ENCODE peak calls at places on chromosomes 6 and 20, in four cellular contexts. I is breast epithelium, K is upper lobe of left lung, U is adrenal gland. C is an unnamed sample. For H3K27me3, the result is how much of the 10 kb centered on the place peaks cover.

GRCh38 chr6:169495601-169496000 is 206.2 kb downstream of the WDR27 start:
- DNase-seq in I (no peak), K (no peak), U (no peak), C (no peak)

GRCh38 chr6:119129968-119130484 is 51.6 kb upstream of the FAM184A start:
- DNase-seq in I (no peak), K (no peak), U (no peak), C (no peak)

GRCh38 chr6:72740135-72740534 is 118.3 kb downstream of the KCNQ5 start:
- DNase-seq in I (no peak), K (no peak), U (no peak), C (no peak)

GRCh38 chr6:111625511-111626331 is 20.0 kb upstream of the TRAF3IP2 start:
- DNase-seq in I (no peak), K (no peak), U (no peak), C (no peak)

GRCh38 chr20:29763821-29764511 is 1493.5 kb upstream of the DEFB115 start:
- DNase-seq in I (no peak), K (no peak), U (no peak), C (no peak)

GRCh38 chr6:38968702-38969149 is 79.9 kb upstream of the GLP1R start:
- DNase-seq in I (no peak), K (no peak), U (no peak), C (no peak)

GRCh38 chr20:51542033-51542893 is at the start of gene NFATC2:
- DNase-seq in I (no peak), K (peak), U (peak), C (no peak)

GRCh38 chr20:44832724-44833123 is 22.4 kb upstream of the RIMS4 start:
- DNase-seq in I (no peak), K (no peak), U (no peak), C (no peak)

GRCh38 chr6:149028767-149029405 is 282.1 kb downstream of the UST start:
- DNase-seq in I (no peak), K (peak), U (peak), C (no peak)

GRCh38 chr6:40308533-40309306 is 278.4 kb downstream of the LRFN2 start:
- DNase-seq in I (no peak), K (peak), U (peak), C (no peak)

GRCh38 chr20:3163099-3164042 is 3.7 kb upstream of the FASTKD5 start:
- DNase-seq in I (no peak), K (no peak), U (no peak), C (no peak)

GRCh38 chr6:55875420-55875819 is at the start of gene BMP5:
- DNase-seq in I (no peak), K (no peak), U (no peak), C (no peak)

GRCh38 chr6:126811307-126811706 is 307.2 kb upstream of the RSPO3 start:
- DNase-seq in I (no peak), K (no peak), U (no peak), C (no peak)

GRCh38 chr20:17624070-17624469 is 54.2 kb downstream of the DSTN start:
- DNase-seq in I (no peak), K (no peak), U (peak), C (no peak)

GRCh38 chr6:34240329-34241248 is 3.9 kb downstream of the HMGA1 start:
- DNase-seq in I (no peak), K (no peak), U (no peak), C (no peak)

GRCh38 chr6:87941556-87942358 is 105.9 kb upstream of the SPACA1 start:
- DNase-seq in I (no peak), K (no peak), U (no peak), C (no peak)

GRCh38 chr6:121260651-121261102 is 73.6 kb downstream of the TBC1D32 start:
- DNase-seq in I (no peak), K (no peak), U (no peak), C (no peak)

GRCh38 chr6:36180126-36180525 is 16.4 kb upstream of the BRPF3 start:
- DNase-seq in I (no peak), K (no peak), U (no peak), C (no peak)

GRCh38 chr6:143718463-143718862 is 40.7 kb downstream of the PHACTR2 start:
- DNase-seq in I (no peak), K (no peak), U (no peak), C (no peak)

GRCh38 chr20:50048420-50049166 is 64.4 kb downstream of the UBE2V1 start:
- DNase-seq in I (peak), K (peak), U (no peak), C (no peak)

GRCh38 chr6:56977192-56977591 is 22.3 kb downstream of the BEND6 start:
- DNase-seq in I (no peak), K (no peak), U (no peak), C (no peak)

GRCh38 chr20:35529552-35529951 is at the start of gene C20orf173:
- DNase-seq in I (no peak), K (no peak), U (no peak), C (no peak)

GRCh38 chr6:24330137-24330732 is 27.6 kb downstream of the DCDC2 start:
- DNase-seq in I (no peak), K (no peak), U (no peak), C (no peak)

GRCh38 chr6:154565331-154565730 is 54.8 kb upstream of the CNKSR3 start:
- DNase-seq in I (no peak), K (no peak), U (no peak), C (no peak)

GRCh38 chr6:157556671-157557430 is 175.9 kb downstream of the ZDHHC14 start:
- DNase-seq in I (no peak), K (no peak), U (no peak), C (no peak)

GRCh38 chr6:158815915-158816314 is 3.3 kb downstream of the EZR start:
- DNase-seq in I (no peak), K (no peak), U (no peak), C (no peak)
- H3K27ac ChIP-seq in I (no peak), K (peak), U (no peak), C (peak)

GRCh38 chr20:63409834-63410435 is 48.8 kb upstream of the CHRNA4 start:
- DNase-seq in I (no peak), K (no peak), U (no peak), C (no peak)
- H3K4me3 ChIP-seq in I (no peak), K (no peak), U (no peak), C (no peak)

GRCh38 chr6:133241088-133241900 is at the start of gene EYA4:
- DNase-seq in I (no peak), K (no peak), U (no peak), C (no peak)
- H3K27me3 ChIP-seq in I (half or more), K (under half), U (under half), C (under half)

DNA sequence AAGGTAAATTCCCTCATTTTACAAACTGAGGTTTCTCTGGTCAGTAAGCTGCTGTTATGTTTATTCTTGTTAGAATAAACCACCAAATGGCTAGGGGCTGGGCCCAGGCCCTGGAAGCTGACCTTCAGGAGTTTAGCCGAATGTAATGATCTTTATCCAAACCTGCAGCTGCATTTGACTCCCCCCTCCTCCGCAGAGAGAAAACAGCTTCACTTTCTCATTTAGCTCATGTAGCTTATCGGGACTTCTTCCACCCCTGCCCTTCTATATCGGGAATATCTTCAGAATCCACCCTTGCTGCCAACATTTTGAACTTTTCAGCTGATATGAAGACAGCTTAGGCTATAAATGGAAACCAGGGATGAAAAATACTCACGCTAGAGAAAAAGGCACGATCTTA is 102.6 kb downstream of the ZMYND8 start:
- DNase-seq in I (no peak), K (no peak), U (no peak), C (no peak)
- H3K27ac ChIP-seq in I (no peak), K (no peak), U (peak), C (peak)

GRCh38 chr6:42030585-42031506 is 19.5 kb upstream of the TAF8 start:
- DNase-seq in I (no peak), K (peak), U (no peak), C (no peak)
- H3K4me3 ChIP-seq in I (no peak), K (no peak), U (no peak), C (no peak)

GRCh38 chr20:62029951-62030350 is 35.7 kb downstream of the TAF4 start:
- DNase-seq in I (no peak), K (no peak), U (no peak), C (no peak)

GRCh38 chr20:62030357-62030756 is 35.3 kb downstream of the TAF4 start:
- DNase-seq in I (no peak), K (no peak), U (no peak), C (no peak)

GRCh38 chr20:62030834-62031434 is 34.7 kb downstream of the TAF4 start:
- DNase-seq in I (no peak), K (no peak), U (no peak), C (no peak)

GRCh38 chr20:62032606-62033368 is 32.9 kb downstream of the TAF4 start:
- DNase-seq in I (no peak), K (no peak), U (no peak), C (no peak)

GRCh38 chr20:62031462-62032092 is 34.1 kb downstream of the TAF4 start:
- DNase-seq in I (no peak), K (no peak), U (no peak), C (no peak)
- H3K27me3 ChIP-seq in I (under half), K (under half), U (under half), C (under half)

DNA sequence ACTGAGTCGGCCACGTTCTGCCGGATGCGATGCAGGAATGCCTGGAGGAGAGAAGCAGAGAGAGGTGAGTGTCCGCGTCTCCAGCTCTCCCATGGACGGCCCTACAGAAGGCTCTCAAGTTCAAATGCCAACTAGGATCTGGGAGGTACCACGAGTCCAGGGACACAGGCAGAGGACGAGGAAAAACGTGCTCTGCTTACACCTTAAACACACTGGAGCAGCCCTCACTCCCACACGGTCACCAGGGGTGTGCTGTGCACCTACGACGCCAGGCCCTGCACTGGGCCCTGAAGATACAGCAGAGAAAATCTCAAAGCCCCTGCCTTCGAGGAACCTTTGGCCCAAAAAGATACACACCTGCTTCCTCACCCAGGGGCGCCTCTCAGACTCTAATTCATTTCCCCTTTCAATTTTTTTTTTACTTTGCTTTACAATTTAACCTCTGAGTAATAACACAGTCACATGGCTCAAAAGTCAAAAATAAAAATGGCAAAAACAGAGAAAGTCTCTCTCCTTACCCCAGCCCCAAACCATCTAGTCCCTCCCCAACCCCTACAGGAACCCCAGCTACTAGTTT is 79.9 kb downstream of the PREX1 start:
- DNase-seq in I (no peak), K (no peak), U (no peak), C (no peak)
- H3K27ac ChIP-seq in I (no peak), K (no peak), U (peak), C (no peak)

DNA sequence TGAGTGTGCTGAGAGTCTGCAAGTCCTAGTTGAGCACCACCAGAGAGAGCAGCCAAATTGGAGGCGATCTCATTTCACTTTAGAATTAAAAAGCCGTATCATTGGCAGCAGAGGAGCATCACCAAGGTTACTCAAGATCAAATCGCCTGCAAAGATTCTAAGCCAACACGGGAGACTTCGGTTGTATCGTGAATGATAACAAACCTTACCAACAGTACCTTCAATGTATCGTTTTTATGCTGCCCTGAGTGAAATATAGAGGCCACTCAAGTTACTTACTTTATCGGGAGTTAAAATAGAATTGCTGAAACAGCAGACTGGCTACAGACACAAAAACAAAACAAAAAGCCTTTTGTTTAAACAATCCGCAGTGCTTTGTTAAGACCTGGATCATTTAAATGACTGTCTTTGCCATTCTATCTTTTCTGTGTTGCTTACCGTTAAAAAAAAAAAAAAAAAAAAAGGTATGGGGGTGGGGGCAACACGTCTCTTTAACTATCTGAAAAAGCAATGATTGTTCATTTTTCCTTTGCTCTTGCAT is 14.2 kb downstream of the NHSL1 start:
- DNase-seq in I (no peak), K (no peak), U (no peak), C (no peak)
- H3K4me3 ChIP-seq in I (peak), K (no peak), U (no peak), C (no peak)

GRCh38 chr6:168242655-168243225 is 76.8 kb downstream of the DACT2 start:
- DNase-seq in I (peak), K (no peak), U (no peak), C (no peak)

GRCh38 chr6:168247456-168248147 is 72.0 kb downstream of the DACT2 start:
- DNase-seq in I (no peak), K (peak), U (no peak), C (no peak)

GRCh38 chr6:168242111-168242510 is 77.5 kb downstream of the DACT2 start:
- DNase-seq in I (no peak), K (no peak), U (no peak), C (no peak)

GRCh38 chr6:168243812-168244376 is 75.7 kb downstream of the DACT2 start:
- DNase-seq in I (no peak), K (no peak), U (no peak), C (no peak)

GRCh38 chr6:168244961-168245551 is 74.5 kb downstream of the DACT2 start:
- DNase-seq in I (no peak), K (no peak), U (no peak), C (no peak)
- H3K27me3 ChIP-seq in I (under half), K (under half), U (under half), C (under half)